ENCODE peak calls at places on chromosomes 3 and 15, in five cellular contexts. D, H, A, Q and X are unnamed samples.

GRCh38 chr3:170470063-170471006 is 51.7 kb downstream of the CLDN11 start:
- DNase-seq in H (no peak), D (no peak), Q (no peak), A (no peak), X (no peak)

GRCh38 chr15:92903588-92903955 is 3.4 kb downstream of the CHD2 start:
- DNase-seq in A (no peak), D (no peak), Q (no peak), H (no peak), X (no peak)

GRCh38 chr3:16512435-16513140 is 911 bp downstream of the RFTN1 start:
- DNase-seq in Q (peak), H (no peak), D (peak), A (peak), X (peak)

GRCh38 chr3:150748648-150749047 is 14.3 kb downstream of the SIAH2 start:
- DNase-seq in Q (no peak), D (no peak), A (no peak), H (no peak), X (no peak)

GRCh38 chr3:58495101-58495500 is 3.2 kb downstream of the KCTD6 start:
- DNase-seq in H (no peak), D (no peak), Q (no peak), A (no peak), X (no peak)

GRCh38 chr3:60337421-60337820 is 913.8 kb downstream of the FHIT start:
- DNase-seq in D (no peak), Q (no peak), A (no peak), H (no peak), X (no peak)

GRCh38 chr3:76044601-76045600 is 259.6 kb upstream of the ZNF717 start:
- DNase-seq in Q (peak), H (no peak), A (no peak), D (no peak), X (no peak)

GRCh38 chr3:43649365-43649968 is 27.7 kb upstream of the ANO10 start:
- DNase-seq in Q (peak), A (no peak), D (no peak), H (no peak), X (no peak)

GRCh38 chr15:56038015-56038414 is 44.6 kb upstream of the NEDD4 start:
- DNase-seq in Q (no peak), D (no peak), A (no peak), H (no peak), X (no peak)

GRCh38 chr3:13890377-13891016 is 10.6 kb upstream of the WNT7A start:
- DNase-seq in H (no peak), Q (no peak), D (peak), A (no peak), X (peak)

GRCh38 chr15:62365795-62366442 is 200.8 kb upstream of the C2CD4B start:
- DNase-seq in A (no peak), D (no peak), Q (no peak), H (no peak), X (no peak)

GRCh38 chr3:37862219-37862711 is 585 bp downstream of the CTDSPL start:
- DNase-seq in A (peak), H (no peak), Q (peak), D (no peak), X (peak)

GRCh38 chr15:96046620-96047240 is 283.8 kb upstream of the NR2F2 start:
- DNase-seq in D (no peak), A (no peak), Q (no peak), H (no peak), X (no peak)

GRCh38 chr3:172711457-172711800 is 562 bp upstream of the NCEH1 start:
- DNase-seq in H (no peak), Q (no peak), A (no peak), D (no peak), X (no peak)

GRCh38 chr3:37118163-37118562 is 56.2 kb downstream of the LRRFIP2 start:
- DNase-seq in H (no peak), D (no peak), Q (no peak), A (no peak), X (no peak)

GRCh38 chr3:16114381-16114916 is 60.0 kb upstream of the GALNT15 start:
- DNase-seq in A (no peak), H (no peak), D (no peak), Q (no peak), X (no peak)

GRCh38 chr3:156252656-156253055 is 132.3 kb downstream of the KCNAB1 start:
- DNase-seq in Q (peak), H (no peak), D (no peak), A (no peak), X (no peak)

GRCh38 chr3:4820296-4821121 is 158.7 kb upstream of the BHLHE40 start:
- DNase-seq in D (no peak), Q (no peak), H (no peak), A (no peak), X (no peak)